ENCODE peak calls at places on chromosomes 13 and 19, in eight cellular contexts. J is kidney epithelial cell, E is foreskin fibroblast, D is sigmoid colon, Q is fibroblast of pulmonary artery, Z is AG04450, W is coronary artery, V is Panc1. B is an unnamed sample.

GRCh38 chr19:19618384-19619051 is at the start of gene PBX4:
- DNase-seq in E (peak; percentile 89), J (no peak), Q (peak; percentile 83), V (peak; percentile 43), Z (peak; percentile 48), D (peak; percentile 89), W (no peak), B (peak; percentile 95)

GRCh38 chr13:26604784-26605183 is 47.3 kb downstream of the WASF3 start:
- DNase-seq in E (no peak), V (no peak), D (peak; percentile 88), W (peak; percentile 76), J (no peak), Q (no peak), Z (no peak), B (no peak)

GRCh38 chr13:57630661-57631606 is 610 bp upstream of the PCDH17 start:
- DNase-seq in V (no peak), Q (no peak), D (no peak), Z (no peak), W (no peak), J (peak; percentile 58), E (no peak), B (peak; percentile 66)

GRCh38 chr13:23871616-23872220 is 17.5 kb downstream of the MIPEP start:
- DNase-seq in E (no peak), Z (no peak), W (no peak), D (no peak), V (no peak), J (no peak), Q (peak; percentile 61), B (no peak)

GRCh38 chr19:47663911-47664771 is 49.1 kb upstream of the EHD2 start:
- DNase-seq in W (peak; percentile 89), Z (peak; percentile 91), D (peak; percentile 95), V (no peak), J (peak; percentile 79), E (peak; percentile 98), Q (peak; percentile 100), B (peak; percentile 82)

GRCh38 chr13:110476220-110476617 is 85.3 kb downstream of the RAB20 start:
- DNase-seq in D (no peak), W (no peak), E (no peak), Q (no peak), J (no peak), Z (no peak), V (no peak), B (no peak)

GRCh38 chr13:83987394-83987793 is 105.1 kb upstream of the SLITRK1 start:
- DNase-seq in Q (no peak), D (no peak), W (no peak), J (no peak), Z (no peak), V (no peak), E (no peak), B (no peak)

GRCh38 chr13:39073983-39074382 is 35.7 kb downstream of the NHLRC3 start:
- DNase-seq in Q (no peak), W (no peak), Z (no peak), V (no peak), E (no peak), J (no peak), D (no peak), B (no peak)

GRCh38 chr19:14080887-14081796 is 4.4 kb downstream of the C19orf67 start:
- DNase-seq in D (peak; percentile 100), Z (peak; percentile 99), Q (peak; percentile 100), J (peak; percentile 98), W (peak; percentile 99), V (peak; percentile 97), E (peak; percentile 98), B (peak; percentile 99)

GRCh38 chr13:51397262-51397933 is 55.4 kb downstream of the INTS6 start:
- DNase-seq in Q (peak; percentile 71), D (peak; percentile 84), J (no peak), E (peak; percentile 50), W (no peak), Z (peak; percentile 44), V (no peak), B (no peak)

GRCh38 chr19:19615086-19615485 is 3.4 kb downstream of the PBX4 start:
- DNase-seq in J (no peak), Z (no peak), D (no peak), Q (no peak), E (peak; percentile 40), V (peak; percentile 17), W (no peak), B (no peak)

GRCh38 chr13:113002891-113003290 is 33.9 kb downstream of the MCF2L start:
- DNase-seq in V (no peak), Q (no peak), W (no peak), D (no peak), J (no peak), E (no peak), Z (no peak), B (no peak)

GRCh38 chr19:38317104-38317612 is 1.4 kb upstream of the YIF1B start:
- DNase-seq in Z (no peak), V (no peak), Q (no peak), J (no peak), D (no peak), W (no peak), E (no peak), B (no peak)

GRCh38 chr19:5046339-5047039 is 77.6 kb downstream of the KDM4B start:
- DNase-seq in J (no peak), E (peak; percentile 68), D (no peak), V (no peak), W (no peak), Z (no peak), Q (no peak), B (no peak)

GRCh38 chr19:30668521-30669155 is 296.5 kb downstream of the ZNF536 start:
- DNase-seq in E (no peak), J (no peak), D (no peak), Q (no peak), W (peak; percentile 52), Z (no peak), V (no peak), B (no peak)

GRCh38 chr19:40716031-40716654 is 543 bp downstream of the COQ8B start:
- DNase-seq in J (peak; percentile 90), E (peak; percentile 90), Z (peak; percentile 6), W (no peak), D (no peak), Q (no peak), V (no peak), B (no peak)

GRCh38 chr19:18157465-18158063 is 4.6 kb downstream of the PIK3R2 start:
- DNase-seq in D (no peak), W (no peak), Q (no peak), E (no peak), Z (no peak), V (no peak), J (no peak), B (no peak)

GRCh38 chr13:24659239-24659638 is 21.0 kb upstream of the ATP12A start:
- DNase-seq in Z (no peak), W (no peak), V (no peak), Q (no peak), E (no peak), J (no peak), D (no peak), B (no peak)

GRCh38 chr13:50230365-50230978 is 215.2 kb downstream of the KCNRG start:
- DNase-seq in V (no peak), Q (peak; percentile 90), Z (no peak), E (peak; percentile 30), J (no peak), W (no peak), D (no peak), B (no peak)

GRCh38 chr19:34788074-34788473 is 15.1 kb upstream of the ZNF599 start:
- DNase-seq in J (no peak), Z (no peak), V (no peak), W (no peak), E (no peak), Q (no peak), D (no peak), B (no peak)

GRCh38 chr19:34787059-34787824 is 14.2 kb upstream of the ZNF599 start:
- DNase-seq in W (no peak), D (no peak), E (no peak), Z (no peak), V (no peak), J (no peak), Q (no peak), B (no peak)

GRCh38 chr19:34786236-34786635 is 13.2 kb upstream of the ZNF599 start:
- DNase-seq in Z (no peak), E (no peak), V (no peak), W (no peak), Q (no peak), D (no peak), J (no peak), B (no peak)
- TF ChIP-seq CTCF in Z (no peak), E (no peak), V (no peak), W (no peak), Q (no peak), D (no peak), J (no peak), B (no peak)

GRCh38 chr13:74883834-74884233 is 598.1 kb downstream of the TBC1D4 start:
- DNase-seq in J (no peak), D (no peak), V (no peak), Q (no peak), Z (no peak), E (no peak), W (no peak), B (no peak)
- TF ChIP-seq CTCF in J (no peak), D (no peak), V (no peak), Q (peak; percentile 25), Z (peak; percentile 26), E (no peak), W (no peak), B (peak; percentile 63)

DNA sequence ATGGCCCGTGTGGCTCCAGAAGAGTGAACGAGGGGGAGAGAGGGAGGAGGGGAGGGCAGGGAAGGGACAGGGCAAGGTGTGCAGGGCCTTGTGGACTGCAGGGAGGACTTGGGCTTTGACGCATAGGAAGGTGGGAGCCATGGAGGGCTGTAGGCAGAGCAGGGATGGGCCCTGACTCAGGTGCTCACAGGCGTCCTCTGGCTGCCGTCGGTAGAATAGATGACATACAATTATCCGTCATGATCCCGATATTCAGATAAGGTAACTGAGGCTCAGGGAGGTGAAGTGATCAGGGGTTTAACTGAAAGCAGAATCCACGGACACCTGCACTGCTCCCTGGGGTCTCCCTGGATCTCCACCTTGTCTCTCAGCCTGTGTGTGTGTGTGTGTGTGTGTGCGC is 3.4 kb downstream of the C3 start:
- DNase-seq in V (no peak), Q (no peak), Z (no peak), D (no peak), J (no peak), E (no peak), W (no peak), B (no peak)
- TF ChIP-seq CTCF in V (no peak), Q (no peak), Z (no peak), D (no peak), J (peak; percentile 28), E (no peak), W (no peak), B (peak; percentile 33)

GRCh38 chr19:33130433-33130832 is 1.5 kb upstream of the WDR88 start:
- DNase-seq in Z (no peak), J (no peak), Q (no peak), V (no peak), W (no peak), D (no peak), E (no peak), B (no peak)

GRCh38 chr19:33133438-33134031 is 1.6 kb downstream of the WDR88 start:
- DNase-seq in E (peak; percentile 10), J (no peak), D (no peak), Z (no peak), W (no peak), V (no peak), Q (peak; percentile 10), B (no peak)

GRCh38 chr19:33134571-33135041 is 2.7 kb downstream of the WDR88 start:
- DNase-seq in D (no peak), W (no peak), Q (no peak), E (no peak), J (no peak), V (no peak), Z (no peak), B (no peak)

GRCh38 chr19:33132021-33132420 is at the start of gene WDR88:
- DNase-seq in Q (no peak), V (no peak), J (no peak), E (no peak), D (no peak), W (no peak), Z (no peak), B (peak; percentile 85)

GRCh38 chr19:33132425-33132824 is 511 bp downstream of the WDR88 start:
- DNase-seq in E (no peak), Z (no peak), Q (no peak), V (no peak), D (no peak), W (no peak), J (no peak), B (no peak)
- TF ChIP-seq CTCF in E (peak; percentile 16), Z (peak; percentile 23), Q (peak; percentile 31), V (no peak), D (no peak), W (no peak), J (peak; percentile 48), B (peak; percentile 61)

B was measured in chondrocyte.